ENCODE peak calls at places on chromosomes 3 and 15, in six cellular contexts. Y is brain microvascular endothelial cell; Z is CD4-positive, CD25-positive, alpha-beta regulatory T cell; Q is upper lobe of right lung; J is tibial nerve; M is psoas muscle. H is an unnamed sample. For H3K27me3, the result is how much of the 10 kb centered on the place peaks cover.

GRCh38 chr3:193132923-193133463 is 108.0 kb upstream of the PLAAT1 start:
- DNase-seq in Y (no peak), Z (no peak), Q (no peak), J (no peak), M (no peak), H (no peak)

GRCh38 chr15:57109005-57109404 is 190.6 kb downstream of the TCF12 start:
- DNase-seq in Y (no peak), Z (no peak), Q (no peak), J (no peak), M (no peak), H (no peak)

GRCh38 chr3:15269091-15269989 is 63.0 kb downstream of the SH3BP5 start:
- DNase-seq in Y (peak), Z (peak), Q (peak), J (peak), M (peak), H (peak)

GRCh38 chr15:89196994-89197393 is 24.4 kb downstream of the RLBP1 start:
- DNase-seq in Y (no peak), Z (no peak), Q (no peak), J (no peak), M (no peak), H (peak)

GRCh38 chr3:151926956-151927355 is 53.5 kb downstream of the SUCNR1 start:
- DNase-seq in Y (peak), Z (no peak), Q (no peak), J (no peak), M (no peak), H (no peak)

GRCh38 chr3:38267689-38268477 is 2.3 kb downstream of the SLC22A13 start:
- DNase-seq in Y (no peak), Z (no peak), Q (no peak), J (no peak), M (no peak), H (no peak)

GRCh38 chr15:48647963-48648362 is 2.5 kb upstream of the FBN1 start:
- DNase-seq in Y (no peak), Z (no peak), Q (no peak), J (no peak), M (no peak), H (no peak)

GRCh38 chr3:132145833-132146232 is 111.0 kb upstream of the CPNE4 start:
- DNase-seq in Y (no peak), Z (no peak), Q (no peak), J (no peak), M (no peak), H (no peak)

GRCh38 chr3:45537960-45538640 is 56.5 kb upstream of the LIMD1 start:
- DNase-seq in Y (no peak), Z (no peak), Q (no peak), J (no peak), M (no peak), H (no peak)

GRCh38 chr3:117435481-117435880 is 725.9 kb downstream of the TUSC7 start:
- DNase-seq in Y (no peak), Z (no peak), Q (no peak), J (no peak), M (no peak), H (no peak)

GRCh38 chr3:126934149-126934548 is 48.8 kb upstream of the PLXNA1 start:
- DNase-seq in Y (peak), Z (no peak), Q (no peak), J (no peak), M (no peak), H (no peak)

GRCh38 chr3:16055606-16056209 is 118.8 kb upstream of the GALNT15 start:
- DNase-seq in Y (no peak), Z (no peak), Q (no peak), J (no peak), M (no peak), H (no peak)

GRCh38 chr3:1228289-1228688 is 135.5 kb downstream of the CNTN6 start:
- DNase-seq in Y (no peak), Z (no peak), Q (no peak), J (no peak), M (no peak), H (no peak)

GRCh38 chr3:188113761-188114160 is 40.2 kb upstream of the LPP start:
- DNase-seq in Y (no peak), Z (no peak), Q (no peak), J (no peak), M (peak), H (no peak)

GRCh38 chr3:13539285-13539625 is 9.7 kb upstream of the FBLN2 start:
- DNase-seq in Y (peak), Z (no peak), Q (no peak), J (no peak), M (no peak), H (peak)

GRCh38 chr3:190862209-190863118 is at the start of gene GMNC:
- DNase-seq in Y (peak), Z (no peak), Q (peak), J (peak), M (peak), H (peak)

GRCh38 chr3:43689766-43690399 is 855 bp upstream of the ABHD5 start:
- DNase-seq in Y (no peak), Z (no peak), Q (no peak), J (no peak), M (no peak), H (no peak)

GRCh38 chr3:122456074-122456473 is 40.2 kb upstream of the WDR5B start:
- DNase-seq in Y (no peak), Z (no peak), Q (no peak), J (no peak), M (no peak), H (no peak)

GRCh38 chr15:97425596-97425995 is 534.9 kb upstream of the ARRDC4 start:
- DNase-seq in Y (peak), Z (no peak), Q (no peak), J (no peak), M (no peak), H (no peak)

GRCh38 chr15:95799286-95800187 is 531.0 kb upstream of the NR2F2 start:
- DNase-seq in Y (peak), Z (no peak), Q (no peak), J (no peak), M (no peak), H (no peak)

GRCh38 chr3:194352631-194353290 is 1.6 kb upstream of the CPN2 start:
- DNase-seq in Y (no peak), Z (no peak), Q (no peak), J (no peak), M (no peak), H (no peak)

GRCh38 chr15:63395730-63396545 is 14.3 kb upstream of the CA12 start:
- DNase-seq in Y (no peak), Z (no peak), Q (no peak), J (no peak), M (no peak), H (no peak)

GRCh38 chr3:39260957-39261356 is 18.9 kb downstream of the CX3CR1 start:
- DNase-seq in Y (peak), Z (peak), Q (peak), J (peak), M (peak), H (peak)

GRCh38 chr15:74758736-74759135 is 10.1 kb downstream of the CYP1A2 start:
- DNase-seq in Y (no peak), Z (no peak), Q (no peak), J (no peak), M (peak), H (no peak)

GRCh38 chr3:24023249-24023648 is 78.2 kb downstream of the NR1D2 start:
- DNase-seq in Y (no peak), Z (no peak), Q (no peak), J (no peak), M (no peak), H (no peak)

GRCh38 chr15:82100116-82100795 is 54.4 kb upstream of the MEX3B start:
- DNase-seq in Y (no peak), Z (no peak), Q (no peak), J (no peak), M (no peak), H (no peak)

GRCh38 chr15:52140646-52141045 is 28.1 kb upstream of the BCL2L10 start:
- DNase-seq in Y (no peak), Z (no peak), Q (no peak), J (no peak), M (no peak), H (no peak)

GRCh38 chr3:82474140-82474539 is 712.7 kb upstream of the GBE1 start:
- DNase-seq in Y (no peak), Z (no peak), Q (no peak), J (no peak), M (no peak), H (no peak)

GRCh38 chr3:2826036-2826435 is 284.1 kb downstream of the IL5RA start:
- DNase-seq in Y (no peak), Z (no peak), Q (no peak), J (no peak), M (no peak), H (no peak)

DNA sequence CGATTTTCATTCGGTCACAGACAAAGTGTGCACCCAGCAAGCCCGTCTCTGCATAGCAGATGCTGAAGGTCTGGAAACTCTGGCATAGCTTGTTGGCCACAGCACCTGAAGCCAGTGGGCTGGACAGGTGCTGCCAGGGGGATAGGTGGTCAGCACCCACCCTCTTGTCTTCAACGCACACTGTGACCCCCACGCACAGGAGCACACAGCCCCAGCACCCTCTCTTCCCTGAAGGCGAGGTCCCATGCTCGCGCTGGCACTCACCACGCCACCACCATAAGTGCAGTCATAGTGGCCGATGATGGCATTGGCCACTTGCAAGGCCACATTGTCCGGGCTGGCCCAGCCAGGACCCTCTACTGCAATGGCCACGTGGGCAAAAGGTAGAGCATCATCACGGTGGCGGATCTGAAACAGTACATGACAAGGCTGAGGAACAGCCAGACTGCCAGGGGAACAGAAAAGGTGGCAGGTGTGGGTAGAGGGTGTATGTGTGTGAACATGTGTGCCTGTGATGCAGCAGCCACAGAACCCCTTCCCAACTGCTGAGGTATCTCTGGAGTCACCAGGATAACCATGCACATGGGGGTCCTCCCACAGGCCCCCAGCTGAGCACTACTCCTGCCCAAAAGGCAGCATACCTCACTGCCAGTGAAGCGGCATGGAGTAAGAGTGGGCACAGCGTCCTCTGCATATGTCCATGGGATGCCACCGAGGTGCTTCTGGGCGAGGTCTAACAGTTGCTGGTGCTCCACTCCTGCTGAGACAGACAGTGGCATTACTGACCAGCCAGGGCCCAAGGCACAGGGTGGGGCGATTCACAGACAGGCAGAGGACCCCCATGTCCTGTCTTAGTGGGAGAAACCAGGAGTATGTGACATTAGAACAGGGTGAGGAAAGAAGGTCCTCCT is 5.8 kb upstream of the COL7A1 start:
- DNase-seq in Y (no peak), Z (no peak), Q (no peak), J (no peak), M (no peak), H (no peak)
- H3K27ac ChIP-seq in Y (no peak), Z (no peak), Q (no peak), J (no peak), M (peak), H (no peak)

GRCh38 chr15:28098766-28099554 is at the start of gene OCA2:
- DNase-seq in Y (no peak), Z (peak), Q (peak), J (no peak), M (peak), H (peak)
- H3K27me3 ChIP-seq in Y (under half), Z (under half), Q (under half), J (half or more), M (half or more), H (under half)

DNA sequence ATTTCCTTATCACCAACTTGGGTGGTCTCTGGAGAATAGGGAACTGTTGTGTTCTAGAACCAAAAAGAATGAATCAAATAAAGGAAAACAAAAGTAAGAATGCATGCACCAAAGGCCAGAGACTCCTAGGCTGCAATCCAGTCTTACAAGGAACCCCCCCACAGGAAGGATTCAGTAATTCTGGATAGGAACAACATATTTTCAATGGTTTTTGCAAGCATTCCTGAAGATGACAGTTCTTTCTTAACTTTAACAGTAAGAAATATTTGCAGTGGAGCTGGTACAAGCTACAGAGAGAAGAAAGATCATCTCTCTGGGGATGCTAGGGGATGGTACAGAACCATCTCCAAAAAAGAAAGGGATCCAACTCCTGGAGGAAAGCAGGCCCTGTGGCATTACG is 116.2 kb upstream of the CHRM5 start:
- DNase-seq in Y (no peak), Z (no peak), Q (no peak), J (no peak), M (no peak), H (no peak)
- H3K27ac ChIP-seq in Y (peak), Z (no peak), Q (no peak), J (no peak), M (no peak), H (no peak)

DNA sequence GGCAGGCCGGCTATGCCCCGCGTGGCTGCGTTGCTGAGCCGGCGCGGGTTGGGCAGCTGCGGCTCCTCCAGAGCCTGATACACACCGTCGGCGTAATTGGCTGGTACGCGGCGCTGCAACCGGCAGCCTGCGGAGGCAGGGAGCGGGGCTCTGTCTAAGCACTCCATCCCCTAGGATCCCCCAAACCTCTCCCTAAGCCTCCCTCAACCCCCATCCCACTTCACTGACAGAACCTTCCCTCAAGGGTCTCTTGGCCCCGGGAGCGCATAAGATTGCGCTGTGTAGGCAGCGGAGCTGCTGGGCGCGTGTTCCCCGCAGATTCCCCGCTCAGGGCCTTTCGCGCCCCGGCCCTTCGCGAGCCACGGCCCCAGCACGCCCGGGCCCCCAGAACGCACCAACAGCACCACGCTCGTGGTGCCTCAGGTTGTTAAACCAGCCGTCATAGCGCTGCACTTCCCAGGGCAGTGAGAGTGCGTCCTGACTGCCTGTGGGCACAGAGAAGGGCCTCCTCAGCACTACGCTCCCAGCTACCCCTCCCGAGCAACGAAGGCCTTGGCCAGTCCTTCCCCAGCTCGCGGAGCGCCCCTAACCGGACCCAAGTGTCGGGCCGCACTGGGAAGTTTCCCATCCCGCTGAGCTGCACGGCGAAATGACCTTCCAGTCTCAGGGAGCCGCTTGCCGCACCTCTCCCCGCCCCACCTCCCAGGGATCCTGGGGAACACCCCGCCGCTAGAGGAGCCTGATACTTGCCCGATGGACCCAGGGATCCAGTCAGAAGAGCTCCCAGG is 1.2 kb downstream of the DUOX2 start:
- DNase-seq in Y (no peak), Z (no peak), Q (peak), J (no peak), M (no peak), H (no peak)
- H3K27me3 ChIP-seq in Y (half or more), Z (under half), Q (half or more), J (half or more), M (half or more), H (half or more)

DNA sequence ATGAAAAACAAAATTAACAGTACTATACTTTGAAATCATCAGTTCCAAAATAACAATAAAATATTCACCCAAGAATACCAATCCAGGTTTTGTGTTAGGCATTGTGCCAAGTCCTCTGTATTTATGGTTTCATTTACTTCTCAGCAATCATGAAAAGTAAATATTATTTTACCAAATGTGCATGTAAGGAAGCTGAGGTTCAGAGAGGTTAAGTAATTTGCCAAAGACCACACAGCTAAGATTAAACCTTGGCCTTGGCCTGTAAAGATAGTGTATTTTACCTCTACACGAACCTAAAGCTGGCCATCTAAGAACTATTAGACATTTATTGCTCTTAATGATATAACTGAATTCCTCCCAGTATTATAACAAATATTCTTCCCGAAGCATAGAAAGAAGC is 124.4 kb upstream of the SLC2A2 start:
- DNase-seq in Y (no peak), Z (no peak), Q (no peak), J (no peak), M (no peak), H (no peak)
- H3K27ac ChIP-seq in Y (no peak), Z (no peak), Q (no peak), J (no peak), M (no peak), H (no peak)

H was measured in suprapubic skin.